ENCODE peak calls at places on chromosomes 5 and 9, in five cellular contexts. H is thyroid gland; L is CD8-positive, alpha-beta T cell; X is mesendoderm; K is mammary epithelial cell. I is an unnamed sample. For H3K4me1, the result is how much of the 10 kb centered on the place peaks cover.

GRCh38 chr9:127218818-127219217 is 45.8 kb upstream of the GARNL3 start:
- DNase-seq in H (no peak), L (no peak), X (no peak), K (no peak), I (no peak)

GRCh38 chr9:137813651-137814415 is 63.7 kb upstream of the CACNA1B start:
- DNase-seq in H (peak), L (no peak), X (no peak), K (peak), I (no peak)

GRCh38 chr9:8205580-8205979 is 406.0 kb upstream of the DMAC1 start:
- DNase-seq in H (no peak), L (no peak), X (no peak), K (no peak), I (no peak)

GRCh38 chr9:128406848-128407391 is 13.7 kb upstream of the CERCAM start:
- DNase-seq in H (no peak), L (no peak), X (no peak), K (no peak), I (no peak)

GRCh38 chr9:129383415-129384088 is 205.5 kb upstream of the IER5L start:
- DNase-seq in H (peak), L (peak), X (peak), K (peak), I (peak)

GRCh38 chr9:68669189-68669588 is 35.9 kb upstream of the PIP5K1B start:
- DNase-seq in H (no peak), L (no peak), X (no peak), K (no peak), I (no peak)

GRCh38 chr9:70963554-70963953 is 157.9 kb downstream of the TRPM3 start:
- DNase-seq in H (no peak), L (no peak), X (no peak), K (no peak), I (no peak)

GRCh38 chr5:109611505-109611904 is 78.2 kb upstream of the MAN2A1 start:
- DNase-seq in H (no peak), L (no peak), X (no peak), K (no peak), I (no peak)

GRCh38 chr5:99973779-99974178 is 561.4 kb upstream of the FAM174A start:
- DNase-seq in H (no peak), L (no peak), X (peak), K (no peak), I (no peak)

GRCh38 chr9:78614892-78615291 is 318.0 kb downstream of the PSAT1 start:
- DNase-seq in H (no peak), L (no peak), X (no peak), K (no peak), I (no peak)

GRCh38 chr5:94740328-94740727 is 121.9 kb downstream of the SLF1 start:
- DNase-seq in H (no peak), L (no peak), X (no peak), K (no peak), I (no peak)

GRCh38 chr5:158351485-158352140 is 492.7 kb upstream of the CLINT1 start:
- DNase-seq in H (no peak), L (no peak), X (no peak), K (no peak), I (no peak)

GRCh38 chr9:93673271-93673843 is 97.0 kb downstream of the PHF2 start:
- DNase-seq in H (peak), L (peak), X (no peak), K (no peak), I (no peak)

GRCh38 chr5:138647794-138648193 is 72.6 kb upstream of the HSPA9 start:
- DNase-seq in H (no peak), L (no peak), X (no peak), K (no peak), I (no peak)

GRCh38 chr9:95087659-95088242 is 229.8 kb downstream of the FANCC start:
- DNase-seq in H (peak), L (no peak), X (no peak), K (peak), I (no peak)

GRCh38 chr5:159638954-159639559 is 277.2 kb upstream of the ADRA1B start:
- DNase-seq in H (no peak), L (no peak), X (no peak), K (no peak), I (no peak)

GRCh38 chr5:61055434-61056006 is 106.7 kb downstream of the SMIM15 start:
- DNase-seq in H (no peak), L (no peak), X (peak), K (peak), I (no peak)

GRCh38 chr9:81559741-81560140 is 129.6 kb downstream of the TLE1 start:
- DNase-seq in H (no peak), L (no peak), X (peak), K (peak), I (no peak)

GRCh38 chr5:168943485-168943884 is 357.5 kb downstream of the SLIT3 start:
- DNase-seq in H (no peak), L (no peak), X (no peak), K (no peak), I (no peak)

GRCh38 chr9:93896093-93896492 is 59.1 kb downstream of the BARX1 start:
- DNase-seq in H (no peak), L (no peak), X (no peak), K (no peak), I (no peak)

GRCh38 chr5:155082401-155082800 is 68.8 kb downstream of the KIF4B start:
- DNase-seq in H (no peak), L (no peak), X (peak), K (peak), I (no peak)

DNA sequence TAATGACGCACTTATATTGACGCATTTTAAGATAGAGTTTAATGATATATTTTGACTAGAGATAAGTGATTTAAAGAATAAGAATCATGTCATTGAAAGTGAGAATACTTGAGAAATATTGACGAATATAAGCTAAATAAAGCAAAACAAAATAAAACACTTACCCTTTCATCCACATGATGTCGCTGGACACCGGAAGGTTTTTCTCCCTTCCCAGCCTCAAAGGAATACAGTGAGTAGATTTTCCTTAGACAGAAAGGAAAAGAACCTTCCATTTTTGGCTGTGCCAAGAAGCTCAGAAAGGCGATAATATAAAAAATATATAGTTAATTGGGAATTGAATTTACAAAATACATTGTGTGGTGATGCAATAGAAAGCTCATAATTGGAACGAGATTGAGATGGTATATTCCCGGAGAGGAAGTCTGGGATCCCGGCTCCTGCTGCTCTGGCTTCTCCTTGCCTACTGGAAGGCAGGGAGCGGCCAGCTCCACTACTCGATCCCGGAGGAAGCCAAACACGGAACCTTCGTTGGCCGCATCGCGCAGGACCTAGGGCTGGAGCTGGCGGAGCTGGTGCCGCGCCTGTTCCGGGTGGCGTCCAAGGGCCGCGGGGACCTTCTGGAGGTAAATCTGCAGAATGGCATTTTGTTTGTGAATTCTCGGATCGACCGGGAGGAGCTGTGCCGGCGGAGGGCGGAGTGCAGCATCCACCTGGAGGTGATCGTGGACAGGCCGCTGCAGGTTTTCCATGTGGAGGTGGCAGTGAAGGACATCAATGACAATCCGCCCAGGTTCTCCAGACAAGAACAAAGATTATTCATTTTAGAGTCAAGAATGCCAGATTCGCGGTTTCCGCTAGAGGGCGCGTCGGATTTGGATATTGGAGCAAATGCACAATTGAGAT is at the start of gene PCDHA5:
- DNase-seq in H (peak), L (no peak), X (no peak), K (no peak), I (no peak)
- H3K4me1 ChIP-seq in H (under half), L (under half), X (under half), K (under half), I (under half)

GRCh38 chr9:136109351-136110081 is 9.2 kb downstream of the TMEM250 start:
- DNase-seq in H (peak), L (peak), X (peak), K (peak), I (peak)
- H3K4me1 ChIP-seq in H (under half), L (half or more), X (under half), K (under half), I (under half)

DNA sequence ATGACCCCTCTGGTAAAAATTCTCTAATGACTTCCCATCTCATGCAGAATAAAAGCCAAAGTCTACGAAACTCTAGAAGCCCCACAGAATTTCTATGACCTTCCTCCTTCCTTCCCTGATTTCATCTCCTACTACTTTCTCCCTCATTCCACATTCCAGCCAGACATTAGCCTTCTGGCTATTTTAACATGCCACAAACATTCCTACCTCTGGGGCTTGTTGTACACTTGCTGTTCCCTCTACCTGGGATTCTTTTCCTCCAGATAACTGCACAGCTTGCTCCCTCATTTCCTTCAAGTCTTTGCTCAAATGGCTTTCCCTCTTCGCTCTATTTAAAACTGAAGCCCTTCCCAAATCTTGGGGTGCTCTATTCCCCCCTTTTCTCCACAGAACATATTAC is 60.1 kb downstream of the FBXW11 start:
- DNase-seq in H (no peak), L (no peak), X (peak), K (no peak), I (no peak)
- H3K4me1 ChIP-seq in H (under half), L (under half), X (under half), K (under half), I (under half)

GRCh38 chr5:54756301-54756700 is 229.1 kb downstream of the ESM1 start:
- DNase-seq in H (no peak), L (no peak), X (no peak), K (no peak), I (no peak)
- H3K4me1 ChIP-seq in H (under half), L (under half), X (under half), K (under half), I (under half)

GRCh38 chr5:43997647-43998251 is 391.5 kb downstream of the FGF10 start:
- DNase-seq in H (no peak), L (no peak), X (no peak), K (no peak), I (no peak)

GRCh38 chr5:44001675-44002380 is 387.4 kb downstream of the FGF10 start:
- DNase-seq in H (no peak), L (no peak), X (no peak), K (no peak), I (no peak)

GRCh38 chr5:44002381-44002901 is 386.8 kb downstream of the FGF10 start:
- DNase-seq in H (no peak), L (no peak), X (no peak), K (no peak), I (no peak)
- H3K4me1 ChIP-seq in H (under half), L (under half), X (under half), K (under half), I (under half)

GRCh38 chr9:12680341-12680740 is 12.8 kb upstream of the TYRP1 start:
- DNase-seq in H (no peak), L (no peak), X (peak), K (no peak), I (no peak)

GRCh38 chr9:12680757-12681156 is 12.4 kb upstream of the TYRP1 start:
- DNase-seq in H (no peak), L (no peak), X (peak), K (no peak), I (no peak)

GRCh38 chr9:12684923-12685468 is 8.2 kb upstream of the TYRP1 start:
- DNase-seq in H (no peak), L (no peak), X (peak), K (no peak), I (no peak)

DNA sequence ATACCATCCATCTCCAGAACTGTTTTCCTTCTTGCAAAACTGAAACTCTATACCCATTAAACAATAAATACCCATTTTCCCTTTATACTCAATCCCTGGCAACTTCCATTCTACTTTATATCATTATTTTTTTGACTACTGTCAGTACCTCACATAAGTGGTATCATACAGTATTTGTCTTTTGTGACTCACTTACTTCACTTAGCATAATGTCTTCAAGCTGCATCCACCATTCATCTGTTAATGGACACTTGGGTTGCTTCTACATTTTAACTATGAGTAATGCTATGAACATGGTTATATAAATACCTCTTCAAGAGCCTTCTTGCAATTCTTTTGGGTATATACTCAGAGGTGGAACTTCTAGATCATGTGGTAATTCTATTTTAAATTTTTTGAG is 11.6 kb upstream of the TYRP1 start:
- DNase-seq in H (no peak), L (no peak), X (no peak), K (peak), I (no peak)
- H3K4me1 ChIP-seq in H (under half), L (under half), X (under half), K (under half), I (under half)

GRCh38 chr5:135452366-135453030 is 347 bp upstream of the TIFAB start:
- DNase-seq in H (no peak), L (no peak), X (no peak), K (no peak), I (no peak)
- H3K4me1 ChIP-seq in H (under half), L (under half), X (under half), K (under half), I (under half)

GRCh38 chr9:131660466-131661405 is 79.1 kb downstream of the RAPGEF1 start:
- DNase-seq in H (no peak), L (no peak), X (no peak), K (no peak), I (no peak)
- H3K4me1 ChIP-seq in H (under half), L (under half), X (under half), K (under half), I (under half)

I was measured in effector memory CD4-positive, alpha-beta T cell.